ENCODE peak calls at places on chromosome 9, in five cellular contexts. J is NCI-H2029 treated with DMSO at 0.1 percent for 48 hours; Y is activated T-helper 1 cell treated with anti-CD3 and anti-CD28 coated beads, Interleukin-12 subunit alpha, Interleukin-12 subunit beta, Interleukin-2, Interleukin-4 antibody, amounts not matched to agents 30 ng/mL and 10 ng/mL and 1 ng/mL, durations not matched to agents 14 hours and 24 hours and 36 hours; B is brain pericyte; A is activated CD4-positive, alpha-beta T cell treated with anti-CD3 and anti-CD28 coated beads, Interleukin-2, amount 50 U/mL, for 24 hours. D is an unnamed sample.

GRCh38 chr9:134067904-134068741 is at the start of gene BRD3:
- DNase-seq in J (peak; percentile 35), B (no peak), A (peak; percentile 65), Y (peak; percentile 82), D (peak; percentile 84)

GRCh38 chr9:69549310-69550202 is 122.6 kb downstream of the APBA1 start:
- DNase-seq in B (no peak), Y (peak; percentile 3), A (no peak), J (no peak), D (no peak)

GRCh38 chr9:34996181-34996904 is 6.8 kb downstream of the DNAJB5 start:
- DNase-seq in J (no peak), B (no peak), Y (no peak), A (no peak), D (no peak)

GRCh38 chr9:127554966-127555829 is 56.9 kb upstream of the STXBP1 start:
- DNase-seq in J (no peak), B (no peak), Y (no peak), A (no peak), D (peak; percentile 73)

GRCh38 chr9:136045595-136046554 is 49.2 kb downstream of the NACC2 start:
- DNase-seq in J (no peak), A (no peak), Y (no peak), B (no peak), D (no peak)

GRCh38 chr9:86512929-86513328 is 158.7 kb upstream of the TUT7 start:
- DNase-seq in Y (no peak), B (no peak), J (no peak), A (no peak), D (no peak)

GRCh38 chr9:89812556-89813181 is 207.9 kb downstream of the GADD45G start:
- DNase-seq in Y (no peak), J (no peak), B (no peak), A (no peak), D (no peak)

GRCh38 chr9:110729628-110730027 is 61.0 kb downstream of the MUSK start:
- DNase-seq in Y (no peak), J (no peak), A (no peak), B (no peak), D (no peak)

GRCh38 chr9:85522459-85523092 is 219.2 kb downstream of the AGTPBP1 start:
- DNase-seq in J (no peak), Y (peak; percentile 9), B (peak; percentile 11), A (no peak), D (peak; percentile 68)

GRCh38 chr9:121985792-121986494 is 107.2 kb downstream of the TTLL11 start:
- DNase-seq in J (no peak), A (no peak), Y (no peak), B (no peak), D (peak; percentile 88)

GRCh38 chr9:75960561-75960960 is 70.1 kb downstream of the PCSK5 start:
- DNase-seq in B (no peak), Y (no peak), J (no peak), A (no peak), D (no peak)

GRCh38 chr9:128122809-128123175 is 4.7 kb downstream of the PTGES2 start:
- DNase-seq in J (no peak), A (no peak), B (no peak), Y (no peak), D (peak; percentile 62)

D was measured in suprapubic skin.